ENCODE peak calls at places on chromosomes 11 and 22, in eight cellular contexts. F, K, P, L, O, X, T and Q are unnamed samples.

GRCh38 chr11:75722669-75723042 is 5.0 kb downstream of the MOGAT2 start:
- DNase-seq in F (no peak), K (no peak), P (no peak), L (no peak), O (no peak), X (no peak), T (no peak), Q (no peak)

GRCh38 chr11:79466411-79466810 is 25.6 kb upstream of the TENM4 start:
- DNase-seq in F (peak), K (no peak), P (peak), L (no peak), O (no peak), X (no peak), T (no peak), Q (no peak)

GRCh38 chr11:67195971-67196418 is 70.3 kb upstream of the GRK2 start:
- DNase-seq in F (peak), K (no peak), P (peak), L (no peak), O (no peak), X (peak), T (no peak), Q (no peak)

GRCh38 chr22:25410849-25411248 is 153.6 kb upstream of the GRK3 start:
- DNase-seq in F (no peak), K (no peak), P (no peak), L (no peak), O (no peak), X (no peak), T (no peak), Q (no peak)

GRCh38 chr11:28009383-28009782 is 98.6 kb downstream of the KIF18A start:
- DNase-seq in F (peak), K (no peak), P (peak), L (no peak), O (no peak), X (no peak), T (no peak), Q (no peak)

GRCh38 chr22:48708558-48709245 is 1119.0 kb downstream of the BRD1 start:
- DNase-seq in F (no peak), K (no peak), P (no peak), L (peak), O (no peak), X (no peak), T (no peak), Q (no peak)

GRCh38 chr11:69637956-69638871 is 2.7 kb upstream of the CCND1 start:
- DNase-seq in F (no peak), K (peak), P (peak), L (peak), O (no peak), X (no peak), T (peak), Q (peak)

GRCh38 chr22:39725351-39726035 is 154.9 kb downstream of the CACNA1I start:
- DNase-seq in F (no peak), K (no peak), P (no peak), L (peak), O (no peak), X (no peak), T (no peak), Q (peak)

GRCh38 chr22:20979243-20979809 is 2.8 kb upstream of the LZTR1 start:
- DNase-seq in F (no peak), K (no peak), P (peak), L (peak), O (peak), X (peak), T (no peak), Q (no peak)

GRCh38 chr22:41021655-41022454 is 70.5 kb upstream of the EP300 start:
- DNase-seq in F (no peak), K (peak), P (peak), L (peak), O (peak), X (peak), T (peak), Q (peak)

GRCh38 chr11:91981995-91982394 is 242.6 kb upstream of the FAT3 start:
- DNase-seq in F (peak), K (peak), P (peak), L (no peak), O (peak), X (peak), T (peak), Q (peak)

GRCh38 chr22:23391022-23391421 is 189.1 kb downstream of the IGLL1 start:
- DNase-seq in F (no peak), K (peak), P (no peak), L (no peak), O (no peak), X (no peak), T (no peak), Q (no peak)

GRCh38 chr11:78291754-78292108 is 103.0 kb downstream of the USP35 start:
- DNase-seq in F (no peak), K (no peak), P (no peak), L (no peak), O (no peak), X (no peak), T (no peak), Q (no peak)

GRCh38 chr11:1202776-1203504 is 19.9 kb upstream of the MUC5B start:
- DNase-seq in F (peak), K (peak), P (peak), L (peak), O (peak), X (peak), T (peak), Q (peak)

GRCh38 chr11:36149538-36150242 is 139.5 kb downstream of the COMMD9 start:
- DNase-seq in F (peak), K (peak), P (peak), L (no peak), O (peak), X (peak), T (peak), Q (peak)
- TF ChIP-seq CTCF in F (peak), K (no peak), P (peak), L (peak), O (no peak), X (peak), T (peak), Q (no peak)

DNA sequence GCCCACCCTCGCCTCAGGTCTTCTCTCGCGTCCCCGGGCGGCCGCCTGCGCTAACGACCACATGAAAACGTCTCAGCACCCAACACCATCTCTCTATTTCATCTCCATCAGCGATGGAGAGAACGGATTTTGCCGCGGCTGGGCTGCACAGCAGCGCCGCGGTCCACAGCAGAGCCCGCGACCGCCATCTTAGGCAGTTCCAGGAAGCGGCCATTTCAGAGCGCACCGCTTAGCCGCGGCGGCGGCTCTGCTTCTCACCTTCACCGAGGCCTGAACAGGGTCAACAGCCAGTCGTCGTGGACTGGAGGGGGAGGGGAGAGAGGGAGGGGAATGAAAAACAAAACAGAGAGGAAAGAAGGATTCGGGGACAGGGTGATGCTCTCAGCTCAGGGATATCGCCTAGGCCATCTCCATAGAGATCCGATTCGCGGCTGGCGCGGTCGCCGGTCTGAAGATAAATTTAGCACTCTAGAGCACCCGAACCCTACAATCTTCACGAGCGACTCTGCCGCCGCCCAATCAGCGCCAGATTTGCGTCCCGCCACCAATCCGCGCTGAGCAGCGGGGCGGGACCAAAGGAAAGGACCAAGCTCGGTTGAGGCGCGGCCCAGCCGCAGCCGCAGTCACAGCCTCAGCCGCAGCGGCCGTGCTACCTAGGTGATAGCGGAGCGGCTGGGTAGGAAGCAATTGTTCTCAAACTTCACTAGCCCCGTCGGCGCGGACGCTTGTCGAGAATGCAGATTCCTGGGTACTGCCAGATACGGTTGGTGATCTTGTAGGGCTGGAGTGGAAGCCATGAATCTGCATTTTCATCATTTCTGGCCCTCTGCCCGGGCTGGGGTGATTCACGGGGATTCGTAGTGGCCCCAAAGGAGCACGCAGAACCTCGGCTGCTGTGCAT is at the start of gene ZBED5:
- DNase-seq in F (peak), K (peak), P (peak), L (peak), O (peak), X (peak), T (peak), Q (peak)
- TF ChIP-seq CTCF in F (peak), K (peak), P (no peak), L (peak), O (peak), X (peak), T (no peak), Q (no peak)

GRCh38 chr22:35838849-35839646 is 121.4 kb downstream of the APOL5 start:
- DNase-seq in F (peak), K (peak), P (peak), L (no peak), O (peak), X (peak), T (no peak), Q (no peak)
- TF ChIP-seq CTCF in F (peak), K (peak), P (peak), L (peak), O (peak), X (peak), T (peak), Q (no peak)

GRCh38 chr11:18650859-18651557 is 16.9 kb upstream of the SPTY2D1 start:
- DNase-seq in F (peak), K (peak), P (peak), L (no peak), O (peak), X (no peak), T (no peak), Q (no peak)
- TF ChIP-seq CTCF in F (peak), K (peak), P (peak), L (peak), O (peak), X (peak), T (peak), Q (no peak)

DNA sequence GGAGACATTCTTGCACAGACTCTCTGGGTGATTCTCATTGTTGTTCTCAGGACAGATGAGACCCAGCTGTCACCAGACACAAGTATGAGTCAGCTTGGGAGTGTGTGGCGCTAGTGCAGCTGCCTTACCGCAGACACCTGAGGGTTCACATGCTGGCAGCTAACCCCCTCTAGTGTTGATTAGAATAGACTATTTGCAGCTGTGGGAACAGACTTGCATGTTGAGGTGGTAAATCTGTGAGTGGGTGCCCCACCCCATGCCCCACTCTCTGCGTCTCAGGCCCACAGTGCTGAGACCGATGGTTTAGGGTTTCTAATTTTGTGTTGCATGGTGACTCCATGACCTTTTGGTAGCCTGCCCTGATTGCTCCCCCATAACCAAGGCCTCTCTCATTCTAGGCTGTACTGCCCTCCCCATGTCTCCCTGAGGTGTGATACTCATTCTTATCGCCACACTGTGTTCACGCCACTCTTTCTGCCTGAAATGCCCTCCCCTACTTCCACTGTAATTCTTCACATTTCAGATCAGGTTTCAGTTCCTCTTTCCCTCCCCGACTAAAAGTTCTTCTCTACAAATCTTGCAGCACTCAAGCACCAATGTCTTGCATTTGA is 73.7 kb upstream of the KIRREL3 start:
- DNase-seq in F (no peak), K (no peak), P (peak), L (no peak), O (no peak), X (no peak), T (peak), Q (no peak)
- TF ChIP-seq CTCF in F (peak), K (no peak), P (peak), L (no peak), O (no peak), X (no peak), T (peak), Q (no peak)

DNA sequence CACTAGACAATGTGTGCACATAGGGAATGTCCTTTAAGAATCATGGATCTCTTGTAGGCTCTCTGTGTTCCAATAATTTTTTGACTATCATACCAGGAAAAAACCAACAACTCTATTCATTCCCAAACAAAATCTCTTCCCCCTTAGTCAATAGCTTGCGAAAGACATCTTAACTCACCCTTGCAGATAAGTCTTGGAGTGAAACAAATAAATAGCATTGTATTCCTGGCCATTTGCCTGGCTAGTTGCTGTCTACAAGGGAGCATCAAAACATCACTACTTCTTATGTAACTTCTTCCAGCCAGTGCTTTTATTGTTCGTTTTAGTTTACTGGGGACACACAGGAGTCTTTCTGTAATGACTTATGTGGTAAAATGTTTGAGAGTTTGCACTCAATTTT is 29.4 kb downstream of the SCN3B start:
- DNase-seq in F (no peak), K (no peak), P (peak), L (no peak), O (no peak), X (no peak), T (no peak), Q (no peak)
- TF ChIP-seq CTCF in F (no peak), K (no peak), P (no peak), L (no peak), O (no peak), X (no peak), T (no peak), Q (no peak)

DNA sequence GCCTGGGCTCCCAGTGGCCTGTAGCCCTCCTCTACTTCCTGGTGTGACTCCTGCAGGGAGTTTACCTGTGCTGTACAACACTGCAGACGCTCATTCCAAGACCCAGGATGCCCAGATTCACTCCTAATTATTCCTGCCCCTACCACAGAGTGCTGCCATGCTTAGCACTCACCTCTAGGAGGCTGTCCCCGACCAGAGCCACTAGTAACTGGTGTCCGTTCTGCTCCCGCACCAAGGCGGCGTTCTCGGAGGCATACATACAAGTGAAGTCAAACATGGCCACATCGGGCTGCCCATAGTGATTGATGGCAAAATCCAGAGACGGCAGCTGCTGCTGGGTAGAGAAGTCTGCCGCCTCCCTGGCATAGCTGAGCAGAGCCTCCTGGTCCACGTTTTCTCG is 122.3 kb upstream of the BID start:
- DNase-seq in F (no peak), K (no peak), P (peak), L (no peak), O (no peak), X (no peak), T (peak), Q (no peak)
- TF ChIP-seq CTCF in F (peak), K (no peak), P (peak), L (peak), O (peak), X (no peak), T (no peak), Q (no peak)